ENCODE peak calls at places on chromosome 1, in nine cellular contexts. O is T-helper 9 cell, Q is NCI-H69, W is hippocampal formation, F is amygdala, M is NCI-H524, Y is HCT116, N is adipocyte, I is left ventricle myocardium inferior. J is an unnamed sample.

GRCh38 chr1:119702384-119702783 is 9.3 kb upstream of the PHGDH start:
- DNase-seq in O (no peak), Q (no peak), W (no peak), F (no peak), M (no peak), Y (no peak), N (peak), I (no peak), J (no peak)

GRCh38 chr1:203406446-203407045 is 55.6 kb upstream of the FMOD start:
- DNase-seq in O (no peak), Q (no peak), W (no peak), F (no peak), M (no peak), Y (no peak), N (no peak), I (peak), J (no peak)

GRCh38 chr1:94095112-94095637 is 25.8 kb downstream of the ABCA4 start:
- DNase-seq in O (no peak), Q (peak), W (peak), F (peak), M (peak), Y (no peak), N (peak), I (peak), J (no peak)

GRCh38 chr1:64215576-64215975 is 12.2 kb downstream of the UBE2U start:
- DNase-seq in O (no peak), Q (peak), W (no peak), F (no peak), M (peak), Y (no peak), N (no peak), I (no peak), J (peak)

GRCh38 chr1:85655315-85655714 is 52.9 kb downstream of the ZNHIT6 start:
- DNase-seq in O (no peak), Q (no peak), W (no peak), F (no peak), M (no peak), Y (no peak), N (no peak), I (no peak), J (no peak)

GRCh38 chr1:44689447-44689765 is 14.9 kb downstream of the ARMH1 start:
- DNase-seq in O (no peak), Q (no peak), W (no peak), F (no peak), M (peak), Y (no peak), N (no peak), I (no peak), J (no peak)

GRCh38 chr1:59390307-59390706 is 93.4 kb downstream of the FGGY start:
- DNase-seq in O (no peak), Q (no peak), W (no peak), F (no peak), M (no peak), Y (no peak), N (no peak), I (no peak), J (no peak)

GRCh38 chr1:99996951-99997350 is 27.2 kb downstream of the SLC35A3 start:
- DNase-seq in O (no peak), Q (no peak), W (no peak), F (no peak), M (no peak), Y (no peak), N (no peak), I (no peak), J (no peak)

GRCh38 chr1:81424816-81425215 is 375.9 kb upstream of the ADGRL2 start:
- DNase-seq in O (no peak), Q (no peak), W (no peak), F (no peak), M (no peak), Y (no peak), N (no peak), I (no peak), J (no peak)

GRCh38 chr1:109823543-109824348 is 60.0 kb upstream of the EPS8L3 start:
- DNase-seq in O (no peak), Q (no peak), W (no peak), F (no peak), M (no peak), Y (no peak), N (peak), I (peak), J (no peak)

GRCh38 chr1:175218132-175218531 is 25.6 kb upstream of the KIAA0040 start:
- DNase-seq in O (no peak), Q (peak), W (no peak), F (no peak), M (no peak), Y (no peak), N (no peak), I (no peak), J (no peak)

GRCh38 chr1:200888349-200888838 is 6.3 kb upstream of the INAVA start:
- DNase-seq in O (peak), Q (no peak), W (no peak), F (no peak), M (no peak), Y (no peak), N (no peak), I (no peak), J (peak)

J was measured in DMS53.